ENCODE peak calls at places on chromosomes 4 and X, in ten cellular contexts. O is K562; G is stimulated activated CD8-positive, alpha-beta memory T cell treated with anti-CD3 and anti-CD28 coated beads, Interleukin-15, amount 100 ng/mL, for 4 hours; Y is SW 1271; B is NCI-H2107; H is NCI-H1417; Z is coronary artery; M is iris pigment epithelial cell; J is activated CD4-positive, alpha-beta memory T cell treated with anti-CD3 and anti-CD28 coated beads, Interleukin-2, amount 10 ng/mL, durations not matched to agents 7 days and 5 days; Q is Ammon's horn. C is an unnamed sample.

GRCh38 chr4:78057600-78058560 is 757 bp downstream of the FRAS1 start:
- DNase-seq in O (no peak), G (no peak), Y (no peak), B (peak), H (peak), Z (peak), M (peak), J (peak), Q (peak), C (no peak)

GRCh38 chrX:57905141-57905540 is 5.1 kb downstream of the ZXDA start:
- DNase-seq in O (no peak), G (no peak), Y (no peak), B (no peak), H (peak), Z (no peak), M (peak), J (no peak), Q (no peak), C (no peak)

GRCh38 chr4:158896459-158897238 is 127.8 kb downstream of the FNIP2 start:
- DNase-seq in O (no peak), G (no peak), Y (no peak), B (no peak), H (no peak), Z (no peak), M (peak), J (no peak), Q (no peak), C (no peak)

GRCh38 chrX:22147214-22147613 is 115.1 kb downstream of the PHEX start:
- DNase-seq in O (no peak), G (no peak), Y (no peak), B (no peak), H (no peak), Z (no peak), M (no peak), J (no peak), Q (no peak), C (no peak)

GRCh38 chr4:76943129-76943620 is 6.4 kb upstream of the SEPTIN11 start:
- DNase-seq in O (peak), G (no peak), Y (no peak), B (no peak), H (no peak), Z (no peak), M (peak), J (no peak), Q (peak), C (no peak)

GRCh38 chr4:25487155-25487554 is 110.1 kb downstream of the ANAPC4 start:
- DNase-seq in O (no peak), G (no peak), Y (no peak), B (no peak), H (no peak), Z (no peak), M (no peak), J (no peak), Q (no peak), C (no peak)

GRCh38 chrX:41889317-41890025 is 33.9 kb downstream of the CASK start:
- DNase-seq in O (no peak), G (no peak), Y (no peak), B (no peak), H (no peak), Z (no peak), M (peak), J (no peak), Q (no peak), C (no peak)

GRCh38 chrX:121479406-121479805 is 432.0 kb downstream of the GLUD2 start:
- DNase-seq in O (no peak), G (no peak), Y (no peak), B (no peak), H (peak), Z (no peak), M (peak), J (no peak), Q (peak), C (no peak)

GRCh38 chr4:2335729-2336101 is 73.8 kb upstream of the MXD4 start:
- DNase-seq in O (no peak), G (no peak), Y (no peak), B (no peak), H (no peak), Z (no peak), M (no peak), J (no peak), Q (no peak), C (no peak)

GRCh38 chrX:72609313-72609712 is 36.7 kb upstream of the HDAC8 start:
- DNase-seq in O (peak), G (no peak), Y (no peak), B (no peak), H (peak), Z (no peak), M (no peak), J (no peak), Q (no peak), C (no peak)

GRCh38 chrX:19760345-19760744 is 127.1 kb downstream of the SH3KBP1 start:
- DNase-seq in O (no peak), G (no peak), Y (no peak), B (no peak), H (no peak), Z (no peak), M (no peak), J (no peak), Q (no peak), C (no peak)

GRCh38 chr4:1091561-1091995 is 21.8 kb downstream of the RNF212 start:
- DNase-seq in O (no peak), G (no peak), Y (no peak), B (no peak), H (no peak), Z (peak), M (no peak), J (no peak), Q (no peak), C (no peak)

GRCh38 chr4:5785806-5786680 is 75.0 kb downstream of the EVC start:
- DNase-seq in O (no peak), G (no peak), Y (no peak), B (no peak), H (no peak), Z (no peak), M (peak), J (peak), Q (no peak), C (no peak)

C was measured in NCI-H1930.